ENCODE peak calls at places on chromosomes 12 and 14, in four cellular contexts. P, Z, L and T are unnamed samples.

GRCh38 chr12:105601158-105601557 is 270.7 kb downstream of the C12orf75 start:
- DNase-seq in Z (no peak), L (no peak), P (no peak), T (no peak)

GRCh38 chr12:4172999-4173398 is 100.6 kb upstream of the CCND2 start:
- DNase-seq in Z (no peak), L (no peak), P (no peak), T (no peak)

GRCh38 chr12:23084236-23084995 is 459.4 kb downstream of the ETNK1 start:
- DNase-seq in P (no peak), Z (no peak), L (peak), T (peak)

GRCh38 chr14:102857444-102857843 is 65.0 kb upstream of the AMN start:
- DNase-seq in P (no peak), L (no peak), Z (no peak), T (no peak)

GRCh38 chr12:132391326-132392041 is 62.1 kb upstream of the GALNT9 start:
- DNase-seq in L (no peak), Z (no peak), P (no peak), T (no peak)

GRCh38 chr14:94269156-94269555 is 23.9 kb downstream of the SERPINA10 start:
- DNase-seq in L (no peak), P (no peak), Z (no peak), T (no peak)

GRCh38 chr12:46920503-46920902 is 94.7 kb upstream of the SLC38A4 start:
- DNase-seq in Z (no peak), P (no peak), L (no peak), T (no peak)

GRCh38 chr12:113528606-113529005 is 56.9 kb upstream of the LHX5 start:
- DNase-seq in P (no peak), Z (no peak), L (no peak), T (no peak)

GRCh38 chr12:124709722-124710656 is 142.6 kb upstream of the NCOR2 start:
- DNase-seq in P (no peak), Z (no peak), L (no peak), T (no peak)

GRCh38 chr14:102826161-102826560 is 48.9 kb downstream of the TRAF3 start:
- DNase-seq in L (no peak), P (no peak), Z (no peak), T (no peak)

GRCh38 chr12:108634225-108634795 is 616 bp upstream of the SELPLG start:
- DNase-seq in P (no peak), L (no peak), Z (no peak), T (peak)

GRCh38 chr14:103765526-103765925 is 49.9 kb downstream of the ZFYVE21 start:
- DNase-seq in P (no peak), L (no peak), Z (no peak), T (no peak)

GRCh38 chr12:114291389-114292075 is 114.4 kb downstream of the TBX5 start:
- DNase-seq in P (no peak), L (no peak), Z (no peak), T (no peak)

GRCh38 chr14:88482524-88482923 is 72.3 kb downstream of the PTPN21 start:
- DNase-seq in L (no peak), Z (no peak), P (peak), T (no peak)

GRCh38 chr12:93373847-93374723 is 3.6 kb upstream of the NUDT4 start:
- DNase-seq in L (no peak), P (no peak), Z (no peak), T (no peak)

GRCh38 chr14:58639842-58640484 is 2.2 kb downstream of the DACT1 start:
- DNase-seq in L (peak), Z (peak), P (no peak), T (peak)

GRCh38 chr12:5622280-5622679 is 190.4 kb downstream of the NTF3 start:
- DNase-seq in P (no peak), Z (no peak), L (no peak), T (no peak)

GRCh38 chr14:90429764-90430163 is 32.9 kb downstream of the CALM1 start:
- DNase-seq in L (no peak), P (no peak), Z (no peak), T (no peak)

GRCh38 chr14:75811862-75812505 is 150.9 kb downstream of the TTLL5 start:
- DNase-seq in Z (no peak), P (no peak), L (no peak), T (no peak)

GRCh38 chr14:35854696-35855270 is 28.6 kb downstream of the BRMS1L start:
- DNase-seq in Z (no peak), L (no peak), P (no peak), T (no peak)

GRCh38 chr12:92439397-92439779 is 263.4 kb upstream of the PLEKHG7 start:
- DNase-seq in L (no peak), Z (no peak), P (no peak), T (no peak)

GRCh38 chr12:103517161-103517560 is 21.4 kb upstream of the C12orf42 start:
- DNase-seq in P (no peak), Z (no peak), L (no peak), T (no peak)

GRCh38 chr12:52010152-52010622 is 3.4 kb downstream of the TAMALIN start:
- DNase-seq in P (peak), L (peak), Z (no peak), T (peak)

GRCh38 chr12:5506821-5507231 is 74.9 kb downstream of the NTF3 start:
- DNase-seq in L (no peak), Z (no peak), P (no peak), T (no peak)

GRCh38 chr14:67749341-67750110 is 47.8 kb downstream of the RDH12 start:
- DNase-seq in L (no peak), P (no peak), Z (no peak), T (no peak)

GRCh38 chr14:77120771-77121743 is 20.5 kb downstream of the ZDHHC22 start:
- DNase-seq in Z (peak), P (no peak), L (no peak), T (no peak)

GRCh38 chr12:32444895-32445294 is 45.5 kb downstream of the FGD4 start:
- DNase-seq in Z (no peak), P (no peak), L (peak), T (no peak)

GRCh38 chr12:102496571-102496970 is 16.2 kb upstream of the IGF1 start:
- DNase-seq in L (no peak), P (no peak), Z (no peak), T (no peak)

GRCh38 chr12:12194206-12194605 is 72.6 kb downstream of the LRP6 start:
- DNase-seq in P (no peak), Z (no peak), L (peak), T (peak)

DNA sequence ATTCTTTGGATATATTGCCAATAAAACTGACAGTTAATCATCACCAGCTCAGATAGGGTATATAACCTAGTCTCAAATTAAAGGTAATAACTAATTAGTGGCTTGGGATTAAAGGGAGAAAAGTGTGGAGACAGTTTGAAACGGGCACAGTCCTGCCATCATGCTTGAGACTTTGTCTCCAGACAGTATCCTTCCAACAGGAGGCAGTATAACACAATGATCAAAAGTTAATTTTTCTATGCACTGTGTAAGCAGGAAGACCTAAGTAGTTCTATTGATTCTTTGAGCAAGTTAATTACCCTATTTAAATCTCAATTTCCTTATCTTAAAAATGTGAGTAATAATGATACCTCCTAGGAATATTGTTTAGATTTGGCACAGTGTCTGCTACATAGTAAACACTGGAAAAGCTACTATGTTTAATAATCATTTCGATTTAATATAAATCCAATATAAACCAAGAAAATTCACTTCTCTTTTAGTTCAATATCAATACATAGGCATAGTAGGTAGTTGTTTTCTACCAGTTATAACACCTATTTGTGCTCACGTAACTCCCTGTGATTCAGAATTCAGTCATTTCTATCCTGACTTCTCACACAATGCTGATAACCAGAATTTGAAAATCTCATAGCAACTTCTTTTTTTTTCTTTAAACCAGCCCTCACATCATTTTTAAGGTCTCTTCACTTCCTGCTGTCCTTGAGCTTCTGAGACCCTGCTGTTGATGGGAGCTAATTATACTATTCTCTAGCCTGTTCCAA is 53.7 kb downstream of the GALNT4 start:
- DNase-seq in L (peak), P (no peak), Z (no peak), T (peak)
- TF ChIP-seq CBX5 in L (no peak), P (no peak), Z (no peak), T (no peak)

GRCh38 chr14:33163109-33163508 is 224.4 kb downstream of the NPAS3 start:
- DNase-seq in Z (no peak), P (no peak), L (no peak), T (no peak)
- TF ChIP-seq CBX5 in Z (no peak), P (no peak), L (no peak), T (no peak)

DNA sequence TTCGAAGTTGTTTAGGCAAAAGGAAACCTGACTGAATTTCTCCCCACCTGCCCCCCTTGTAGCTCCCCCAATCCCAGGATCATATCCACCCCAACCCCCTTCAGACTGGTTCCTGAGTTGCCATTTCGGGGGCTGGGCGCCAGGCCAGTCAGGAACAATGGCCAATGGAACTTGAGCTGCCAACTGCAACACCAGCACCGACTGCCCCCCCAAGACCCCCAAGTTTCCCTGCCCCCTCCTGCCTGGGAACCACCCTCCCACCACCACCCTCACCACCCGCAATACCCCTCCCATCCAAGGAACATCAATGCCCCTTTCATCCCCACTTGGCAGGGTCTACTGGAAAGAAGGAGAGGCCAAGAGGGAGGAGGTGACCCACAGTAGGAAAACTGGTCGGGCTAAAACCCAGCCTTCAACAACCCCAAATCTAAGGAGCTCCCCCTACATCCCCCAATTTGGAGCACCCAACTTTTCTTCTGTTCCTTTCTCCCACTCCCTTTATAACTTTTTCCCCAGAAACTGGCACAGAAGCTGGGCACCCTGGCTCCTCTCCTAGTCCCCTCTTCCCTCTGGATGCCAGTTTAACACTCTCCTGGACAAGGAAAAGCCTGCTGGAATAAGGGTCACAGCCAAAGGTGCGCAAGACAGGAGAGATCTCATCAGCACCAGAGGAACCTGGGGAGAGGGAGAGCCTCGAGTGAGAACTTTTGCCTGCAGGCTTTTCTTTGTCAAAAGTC is 1.6 kb upstream of the NDRG2 start:
- DNase-seq in L (no peak), P (no peak), Z (no peak), T (peak)
- TF ChIP-seq CBX5 in L (no peak), P (no peak), Z (no peak), T (no peak)

DNA sequence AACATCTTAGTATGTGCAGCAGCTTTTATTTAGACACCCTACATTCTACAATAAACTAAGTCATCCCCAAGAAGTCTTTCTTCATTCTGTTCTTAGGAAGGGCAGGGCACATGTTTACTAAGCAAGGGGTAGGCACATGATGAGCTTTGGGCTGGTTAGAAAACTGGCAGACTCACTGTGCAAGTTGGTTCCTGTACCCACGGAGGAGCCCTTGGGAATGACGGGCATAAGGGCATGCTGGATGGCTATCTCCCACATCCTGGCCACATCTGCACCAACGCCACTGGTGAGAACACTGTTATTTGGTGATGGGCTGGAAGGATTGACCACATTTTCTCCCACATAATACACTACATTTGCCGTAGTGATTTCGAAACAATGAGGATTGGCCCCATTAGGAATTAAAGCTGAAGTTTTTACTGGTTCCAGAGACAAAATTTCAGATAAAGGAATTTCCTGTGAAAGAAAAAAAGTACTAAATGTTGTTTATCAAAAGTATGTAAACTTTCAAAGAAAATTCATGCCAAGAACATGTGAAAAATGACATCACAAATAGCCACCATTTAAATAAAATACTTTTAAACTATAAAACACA is 297.0 kb downstream of the PRKD1 start:
- DNase-seq in L (no peak), P (no peak), Z (no peak), T (no peak)
- TF ChIP-seq CBX5 in L (no peak), P (no peak), Z (no peak), T (no peak)

DNA sequence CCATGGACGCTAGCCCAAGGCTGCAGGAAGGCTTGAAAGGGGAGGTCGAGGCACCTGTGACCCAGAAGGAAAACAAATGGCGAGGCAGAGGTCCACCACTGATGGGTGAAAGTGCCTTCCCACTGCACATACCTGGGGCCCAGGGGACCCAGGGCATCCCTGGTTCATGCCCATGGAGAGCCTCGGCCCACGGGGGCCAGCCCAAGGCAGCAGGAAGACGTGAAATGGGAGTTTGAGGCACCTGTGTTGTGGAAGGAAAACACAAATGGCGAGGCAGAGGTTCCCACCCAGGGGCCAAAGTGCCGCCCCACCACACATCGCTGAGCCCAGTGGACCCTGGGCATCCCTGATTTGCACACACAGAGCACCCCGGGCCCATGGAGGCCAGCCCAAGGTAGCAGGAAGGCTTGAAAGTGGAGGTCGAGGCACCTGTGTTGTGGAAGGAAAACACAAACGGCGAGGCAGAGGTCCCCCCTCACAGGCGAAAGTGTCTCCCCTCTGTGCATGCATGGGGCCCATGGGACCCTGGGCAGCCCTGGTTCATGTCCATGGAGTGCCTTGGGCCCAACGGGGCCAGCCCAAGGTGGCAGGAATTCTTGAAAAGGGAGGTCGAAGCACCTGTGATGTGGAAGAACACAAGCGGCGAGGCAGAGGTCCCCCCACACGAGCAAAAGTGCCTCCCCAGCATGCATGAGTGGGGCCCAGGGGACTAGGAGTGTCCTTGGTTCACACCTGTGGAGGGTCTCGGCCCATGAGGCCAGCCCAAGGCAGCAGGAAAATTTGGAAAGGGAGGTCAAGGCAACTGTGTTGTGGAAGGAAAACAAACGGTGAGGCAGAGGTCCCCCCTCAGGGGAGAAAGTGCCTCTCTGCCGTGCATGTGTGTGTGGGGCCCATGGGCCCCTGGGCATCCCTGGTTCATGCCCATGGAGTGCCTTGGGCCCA is 383.3 kb downstream of the ALG10 start:
- DNase-seq in Z (no peak), L (no peak), P (no peak), T (peak)
- TF ChIP-seq CBX5 in Z (no peak), L (no peak), P (no peak), T (no peak)

GRCh38 chr14:22122227-22123187 is 448.9 kb upstream of the OR4E1 start:
- DNase-seq in P (no peak), L (peak), Z (no peak), T (no peak)
- TF ChIP-seq CBX5 in P (no peak), L (no peak), Z (no peak), T (no peak)

GRCh38 chr12:56150563-56150962 is 1.8 kb upstream of the MYL6B start:
- DNase-seq in Z (no peak), L (no peak), P (no peak), T (no peak)
- TF ChIP-seq CBX5 in Z (no peak), L (no peak), P (no peak), T (no peak)